ENCODE peak calls at places on chromosomes 4 and X, in six cellular contexts. Z is tibial nerve, C is K562, R is breast epithelium, A is A549, T is sigmoid colon. X is an unnamed sample. For H3K4me1 and H3K9me3, the result is how much of the 10 kb centered on the place peaks cover.

GRCh38 chr4:78778530-78778929 is 2.4 kb downstream of the BMP2K start:
- DNase-seq in T (no peak), Z (no peak), A (no peak), C (no peak), R (no peak), X (no peak)

GRCh38 chr4:157372154-157372553 is 151.6 kb downstream of the GRIA2 start:
- DNase-seq in T (no peak), C (no peak), R (no peak), A (no peak), Z (no peak), X (no peak)

GRCh38 chr4:118279328-118279727 is 73.5 kb downstream of the PRSS12 start:
- DNase-seq in T (no peak), A (no peak), C (no peak), Z (no peak), R (no peak), X (no peak)

GRCh38 chrX:119067023-119067739 is 5.6 kb upstream of the CT47C1 start:
- DNase-seq in Z (peak), C (peak), A (peak), R (peak), T (peak), X (peak)

GRCh38 chr4:185142563-185142910 is 529 bp upstream of the SLC25A4 start:
- DNase-seq in A (no peak), R (no peak), C (no peak), T (no peak), Z (no peak), X (no peak)

GRCh38 chr4:117164338-117164737 is 79.0 kb upstream of the TRAM1L1 start:
- DNase-seq in A (peak), Z (no peak), R (no peak), C (no peak), T (no peak), X (no peak)

GRCh38 chr4:41853973-41854372 is 81.3 kb upstream of the TMEM33 start:
- DNase-seq in A (peak), Z (no peak), C (no peak), T (no peak), R (no peak), X (no peak)

GRCh38 chr4:73021634-73022033 is 47.9 kb downstream of the COX18 start:
- DNase-seq in Z (no peak), A (peak), R (no peak), T (no peak), C (peak), X (no peak)

GRCh38 chrX:139120760-139121159 is 409.2 kb upstream of the FGF13 start:
- DNase-seq in Z (no peak), A (no peak), C (no peak), R (no peak), T (no peak), X (no peak)

GRCh38 chr4:44544158-44544557 is 95.5 kb upstream of the KCTD8 start:
- DNase-seq in C (no peak), T (no peak), R (no peak), A (no peak), Z (no peak), X (no peak)

GRCh38 chr4:41748788-41749445 is 392 bp upstream of the PHOX2B start:
- DNase-seq in T (no peak), A (no peak), R (no peak), Z (no peak), C (no peak), X (no peak)

GRCh38 chr4:147093206-147093605 is 147.5 kb upstream of the TTC29 start:
- DNase-seq in T (no peak), R (no peak), A (no peak), Z (no peak), C (no peak), X (no peak)

GRCh38 chr4:89056953-89057398 is at the start of gene FAM13A:
- DNase-seq in R (peak), Z (peak), C (peak), T (peak), A (peak), X (peak)

GRCh38 chrX:13008189-13008533 is 33.3 kb downstream of the TMSB4X start:
- DNase-seq in R (no peak), C (no peak), Z (no peak), T (no peak), A (no peak), X (no peak)
- H3K4me1 ChIP-seq in R (under half), C (under half), Z (under half), T (under half), A (half or more), X (under half)

GRCh38 chrX:100768679-100769338 is 36.9 kb upstream of the SYTL4 start:
- DNase-seq in A (peak), T (peak), C (peak), Z (peak), R (peak), X (peak)
- TF ChIP-seq POLR2A in A (no peak), T (no peak), C (no peak), Z (no peak), R (no peak), X (no peak)

GRCh38 chr4:145014365-145014764 is 83.6 kb downstream of the ANAPC10 start:
- DNase-seq in T (no peak), C (no peak), Z (no peak), R (no peak), A (no peak), X (no peak)

GRCh38 chr4:145019346-145019745 is 78.7 kb downstream of the ANAPC10 start:
- DNase-seq in T (no peak), A (no peak), C (no peak), Z (no peak), R (no peak), X (no peak)
- H3K9me3 ChIP-seq in T (under half), A (under half), C (under half), Z (under half), R (under half), X (under half)

GRCh38 chrX:10047133-10047532 is 80.0 kb downstream of the CLDN34 start:
- DNase-seq in R (no peak), T (no peak), C (peak), Z (no peak), A (no peak), X (no peak)

GRCh38 chrX:10048076-10048475 is 80.9 kb downstream of the CLDN34 start:
- DNase-seq in Z (no peak), A (no peak), C (no peak), R (no peak), T (no peak), X (no peak)

GRCh38 chrX:10049246-10049645 is 82.1 kb downstream of the CLDN34 start:
- DNase-seq in A (no peak), R (no peak), C (no peak), T (no peak), Z (no peak), X (no peak)

GRCh38 chrX:10048695-10049094 is 81.5 kb downstream of the CLDN34 start:
- DNase-seq in T (no peak), A (no peak), C (no peak), R (no peak), Z (no peak), X (no peak)

GRCh38 chrX:10047631-10048030 is 80.5 kb downstream of the CLDN34 start:
- DNase-seq in A (no peak), T (no peak), R (peak), C (no peak), Z (no peak), X (no peak)
- H3K4me1 ChIP-seq in A (under half), T (under half), R (under half), C (under half), Z (under half), X (under half)

DNA sequence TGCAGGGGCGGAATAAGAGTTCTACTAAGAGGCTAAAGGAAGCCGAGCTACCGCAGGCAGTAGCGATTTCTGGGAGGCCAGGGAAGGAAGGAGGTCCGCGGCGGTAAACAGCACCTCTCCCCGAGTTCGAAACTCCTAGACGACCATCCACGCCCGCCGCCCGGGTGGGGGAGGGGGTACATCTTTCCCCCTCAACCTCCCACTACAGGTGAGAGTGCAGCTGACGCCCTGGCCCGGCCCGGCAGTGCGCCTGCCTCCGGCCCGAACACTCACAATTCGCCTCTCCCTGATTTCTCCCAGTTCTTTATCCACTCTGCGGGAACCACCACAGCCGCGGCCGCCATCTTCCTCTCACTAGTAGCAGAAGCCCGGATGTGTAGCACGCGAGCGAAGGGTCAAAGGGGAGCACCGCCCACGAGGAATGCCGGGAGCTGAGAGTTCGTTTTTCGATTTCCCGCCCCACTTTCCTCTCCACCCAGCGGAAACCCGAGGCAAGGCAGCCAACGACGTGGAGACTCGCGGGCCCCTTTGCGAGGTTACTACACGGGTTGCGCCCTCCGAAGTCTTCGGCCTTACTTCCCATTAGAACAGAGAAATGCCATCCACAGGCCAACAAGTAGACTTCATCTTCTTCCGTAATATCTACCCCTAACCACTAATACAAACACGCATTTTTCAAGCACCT is at the start of gene THOC2:
- DNase-seq in T (peak), Z (peak), A (peak), C (peak), R (peak), X (peak)
- TF ChIP-seq POLR2A in T (peak), Z (peak), A (peak), C (peak), R (no peak), X (peak)

DNA sequence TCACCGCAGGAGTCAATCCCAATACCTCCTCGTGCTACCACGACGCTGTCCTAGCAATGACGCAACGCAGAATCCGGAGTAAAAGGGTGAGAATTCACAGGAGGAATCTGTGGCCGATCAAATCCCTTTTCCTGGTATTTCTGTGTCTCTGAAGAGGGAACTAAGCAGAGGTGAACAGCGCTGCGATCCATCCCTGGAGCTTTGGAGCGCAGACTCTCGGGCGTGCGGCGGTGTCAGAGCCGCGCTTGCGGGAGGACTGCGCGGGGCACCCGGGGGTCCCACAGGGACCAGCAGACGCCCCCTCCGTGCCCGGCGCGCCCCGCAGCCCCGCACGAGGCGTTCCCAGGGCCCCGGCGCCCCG is 17.2 kb upstream of the ZNF718 start:
- DNase-seq in Z (no peak), R (no peak), A (no peak), C (no peak), T (no peak), X (no peak)
- H3K9me3 ChIP-seq in Z (under half), R (under half), A (under half), C (under half), T (under half), X (under half)

DNA sequence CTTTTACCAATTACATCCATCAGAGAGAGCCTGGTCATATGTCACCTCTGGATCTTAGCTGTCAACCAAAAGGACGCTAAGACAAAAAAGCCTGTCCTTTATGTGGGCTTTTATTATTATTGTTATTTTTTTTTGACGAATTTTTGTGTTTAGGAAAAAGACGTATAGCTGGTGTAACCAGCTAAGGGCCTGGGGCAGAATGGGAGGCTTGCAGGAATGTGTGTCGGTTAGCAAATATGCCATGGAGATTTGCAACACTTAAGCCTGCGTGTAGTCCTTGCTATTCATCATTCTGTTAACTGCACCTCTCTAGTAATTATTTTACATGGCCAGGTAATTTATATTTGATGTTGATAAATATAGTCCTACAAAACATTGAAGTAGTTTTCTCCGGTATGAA is 93.5 kb downstream of the TACR3 start:
- DNase-seq in R (no peak), C (no peak), A (no peak), T (no peak), Z (no peak), X (no peak)
- H3K4me1 ChIP-seq in R (under half), C (under half), A (under half), T (under half), Z (under half), X (under half)

X was measured in transverse colon.